ENCODE peak calls at places on chromosomes 2 and 18, in five cellular contexts. One of them, this sample, is unnamed.

GRCh38 chr2:239383036-239383795 is 17.6 kb downstream of the HDAC4 start:
- DNase-seq in sigmoid colon: peak; percentile 48
- DNase-seq in ovary: no peak
- DNase-seq in stomach: no peak
- DNase-seq in GM12878: no peak
- DNase-seq in this sample: no peak

GRCh38 chr2:111900859-111901258 is 2.5 kb downstream of the MERTK start:
- DNase-seq in sigmoid colon: no peak
- DNase-seq in ovary: no peak
- DNase-seq in stomach: peak; percentile 36
- DNase-seq in GM12878: no peak
- DNase-seq in this sample: no peak

GRCh38 chr18:6482198-6482977 is 67.7 kb upstream of the L3MBTL4 start:
- DNase-seq in sigmoid colon: peak; percentile 84
- DNase-seq in ovary: peak; percentile 88
- DNase-seq in stomach: peak; percentile 60
- DNase-seq in GM12878: no peak
- DNase-seq in this sample: peak; percentile 45

GRCh38 chr18:31819106-31819924 is 58.6 kb upstream of the SLC25A52 start:
- DNase-seq in sigmoid colon: no peak
- DNase-seq in ovary: no peak
- DNase-seq in stomach: no peak
- DNase-seq in GM12878: no peak
- DNase-seq in this sample: no peak

GRCh38 chr2:81324046-81324445 is 1019.5 kb upstream of the LRRTM1 start:
- DNase-seq in sigmoid colon: no peak
- DNase-seq in ovary: no peak
- DNase-seq in stomach: no peak
- DNase-seq in GM12878: no peak
- DNase-seq in this sample: no peak

GRCh38 chr2:164810843-164811242 is 30.8 kb downstream of the COBLL1 start:
- DNase-seq in sigmoid colon: no peak
- DNase-seq in ovary: no peak
- DNase-seq in stomach: no peak
- DNase-seq in GM12878: no peak
- DNase-seq in this sample: no peak

GRCh38 chr18:78407456-78407823 is 572.2 kb upstream of the SALL3 start:
- DNase-seq in sigmoid colon: no peak
- DNase-seq in ovary: no peak
- DNase-seq in stomach: peak; percentile 78
- DNase-seq in GM12878: no peak
- DNase-seq in this sample: no peak

GRCh38 chr18:79927597-79928562 is 23.6 kb downstream of the SLC66A2 start:
- DNase-seq in sigmoid colon: peak; percentile 34
- DNase-seq in ovary: no peak
- DNase-seq in stomach: peak; percentile 16
- DNase-seq in GM12878: no peak
- DNase-seq in this sample: no peak

GRCh38 chr2:156156580-156156979 is 175.9 kb downstream of the NR4A2 start:
- DNase-seq in sigmoid colon: no peak
- DNase-seq in ovary: no peak
- DNase-seq in stomach: no peak
- DNase-seq in GM12878: no peak
- DNase-seq in this sample: no peak

GRCh38 chr18:22052405-22053105 is 116.8 kb upstream of the GATA6 start:
- DNase-seq in sigmoid colon: no peak
- DNase-seq in ovary: no peak
- DNase-seq in stomach: no peak
- DNase-seq in GM12878: no peak
- DNase-seq in this sample: no peak

GRCh38 chr18:54127759-54128378 is 96.6 kb downstream of the MBD2 start:
- DNase-seq in sigmoid colon: no peak
- DNase-seq in ovary: no peak
- DNase-seq in stomach: no peak
- DNase-seq in GM12878: no peak
- DNase-seq in this sample: no peak

GRCh38 chr2:68789603-68790002 is 55.0 kb downstream of the ARHGAP25 start:
- DNase-seq in sigmoid colon: no peak
- DNase-seq in ovary: no peak
- DNase-seq in stomach: no peak
- DNase-seq in GM12878: peak; percentile 97
- DNase-seq in this sample: no peak

GRCh38 chr2:130837175-130837810 is 579 bp downstream of the ARHGEF4 start:
- DNase-seq in sigmoid colon: no peak
- DNase-seq in ovary: no peak
- DNase-seq in stomach: no peak
- DNase-seq in GM12878: no peak
- DNase-seq in this sample: no peak
- H3K4me3 ChIP-seq in sigmoid colon: peak overlapping the region; percentile 35
- H3K4me3 ChIP-seq in ovary: no peak overlapping the region
- H3K4me3 ChIP-seq in stomach: peak overlapping the region; percentile 49
- H3K4me3 ChIP-seq in GM12878: no peak overlapping the region
- H3K4me3 ChIP-seq in this sample: peak overlapping the region; percentile 29

GRCh38 chr18:58049000-58049688 is 5.1 kb downstream of the NEDD4L start:
- DNase-seq in sigmoid colon: no peak
- DNase-seq in ovary: no peak
- DNase-seq in stomach: no peak
- DNase-seq in GM12878: no peak
- DNase-seq in this sample: no peak
- TF ChIP-seq EP300 in sigmoid colon: no peak
- TF ChIP-seq EP300 in ovary: no peak
- TF ChIP-seq EP300 in stomach: no peak
- TF ChIP-seq EP300 in GM12878: no peak
- TF ChIP-seq EP300 in this sample: no peak

DNA sequence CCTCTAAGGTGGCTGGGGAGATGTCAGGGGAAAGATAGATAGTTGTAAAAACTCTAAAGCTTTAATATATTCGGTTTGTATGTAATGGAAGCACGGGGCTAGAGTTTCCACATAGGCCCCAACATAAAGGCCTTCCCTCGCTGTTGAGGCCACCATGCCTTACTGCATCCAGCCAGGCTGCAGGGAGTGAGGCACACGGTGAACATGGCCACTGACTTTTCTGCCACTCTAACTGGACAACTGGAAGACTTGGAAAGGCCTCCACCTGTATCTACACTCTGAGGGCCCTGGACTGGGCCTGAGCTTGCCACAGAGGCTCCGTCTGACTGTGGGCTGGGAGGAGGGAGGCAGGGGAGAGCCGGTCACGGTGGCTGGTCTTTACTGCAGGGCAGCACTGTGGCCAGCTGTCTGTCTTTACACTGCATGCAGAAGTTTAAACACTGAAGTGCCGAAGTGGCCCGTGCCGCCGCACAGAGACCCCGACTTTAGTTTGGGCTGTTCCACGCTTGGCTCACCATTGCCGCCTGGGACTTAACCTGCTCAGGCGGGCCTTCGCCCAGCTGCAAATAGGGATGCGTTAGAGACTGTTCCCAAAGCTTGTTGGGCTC is 66.7 kb downstream of the EMILIN2 start:
- DNase-seq in sigmoid colon: peak; percentile 21
- DNase-seq in ovary: peak; percentile 45
- DNase-seq in stomach: no peak
- DNase-seq in GM12878: no peak
- DNase-seq in this sample: no peak
- H3K36me3 ChIP-seq in sigmoid colon: peaks cover 8% of the 10 kb centered on the region
- H3K36me3 ChIP-seq in ovary: no peaks in the 10 kb centered on the region
- H3K36me3 ChIP-seq in stomach: peaks cover 16% of the 10 kb centered on the region
- H3K36me3 ChIP-seq in GM12878: peaks cover 9% of the 10 kb centered on the region
- H3K36me3 ChIP-seq in this sample: peaks cover 66% of the 10 kb centered on the region

GRCh38 chr2:208502288-208502687 is 95.7 kb downstream of the PTH2R start:
- DNase-seq in sigmoid colon: no peak
- DNase-seq in ovary: no peak
- DNase-seq in stomach: no peak
- DNase-seq in GM12878: no peak
- DNase-seq in this sample: no peak

GRCh38 chr2:208496129-208496528 is 89.5 kb downstream of the PTH2R start:
- DNase-seq in sigmoid colon: no peak
- DNase-seq in ovary: no peak
- DNase-seq in stomach: no peak
- DNase-seq in GM12878: no peak
- DNase-seq in this sample: no peak

GRCh38 chr2:208501217-208501616 is 94.6 kb downstream of the PTH2R start:
- DNase-seq in sigmoid colon: no peak
- DNase-seq in ovary: no peak
- DNase-seq in stomach: no peak
- DNase-seq in GM12878: no peak
- DNase-seq in this sample: no peak
- H3K4me3 ChIP-seq in sigmoid colon: no peak overlapping the region
- H3K4me3 ChIP-seq in ovary: no peak overlapping the region
- H3K4me3 ChIP-seq in stomach: no peak overlapping the region
- H3K4me3 ChIP-seq in GM12878: no peak overlapping the region
- H3K4me3 ChIP-seq in this sample: no peak overlapping the region

DNA sequence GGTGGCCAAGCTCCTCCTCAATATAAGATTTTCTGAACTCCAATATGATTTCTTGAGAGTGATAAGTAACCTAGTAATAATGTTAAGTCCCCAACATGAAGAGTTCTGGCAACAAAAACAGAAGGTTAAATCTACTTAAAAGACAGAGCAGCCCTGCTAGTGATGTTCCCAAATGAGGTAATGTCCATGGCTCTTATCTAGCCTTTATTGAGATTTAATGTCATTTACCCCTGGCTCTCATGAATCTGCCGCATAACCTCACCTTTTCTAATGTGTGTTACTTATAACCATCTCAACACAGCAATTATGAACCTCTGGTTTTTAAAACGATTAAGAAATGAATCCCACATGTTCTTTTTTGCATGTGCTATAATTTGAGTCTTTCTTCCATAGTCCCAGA is 167.5 kb upstream of the ZFP36L2 start:
- DNase-seq in sigmoid colon: no peak
- DNase-seq in ovary: no peak
- DNase-seq in stomach: no peak
- DNase-seq in GM12878: no peak
- DNase-seq in this sample: no peak
- TF ChIP-seq EP300 in sigmoid colon: no peak
- TF ChIP-seq EP300 in ovary: no peak
- TF ChIP-seq EP300 in stomach: no peak
- TF ChIP-seq EP300 in GM12878: no peak
- TF ChIP-seq EP300 in this sample: no peak

GRCh38 chr2:9885036-9885684 is 41.9 kb downstream of the TAF1B start:
- DNase-seq in sigmoid colon: no peak
- DNase-seq in ovary: no peak
- DNase-seq in stomach: no peak
- DNase-seq in GM12878: no peak
- DNase-seq in this sample: no peak
- H3K36me3 ChIP-seq in sigmoid colon: no peaks in the 10 kb centered on the region
- H3K36me3 ChIP-seq in ovary: no peaks in the 10 kb centered on the region
- H3K36me3 ChIP-seq in stomach: peaks cover 8% of the 10 kb centered on the region
- H3K36me3 ChIP-seq in GM12878: no peaks in the 10 kb centered on the region
- H3K36me3 ChIP-seq in this sample: peaks cover 66% of the 10 kb centered on the region

GRCh38 chr2:174878537-174879147 is 114.4 kb upstream of the CHRNA1 start:
- DNase-seq in sigmoid colon: no peak
- DNase-seq in ovary: no peak
- DNase-seq in stomach: no peak
- DNase-seq in GM12878: no peak
- DNase-seq in this sample: peak; percentile 43
- H3K4me3 ChIP-seq in sigmoid colon: peak overlapping the region; percentile 42
- H3K4me3 ChIP-seq in ovary: peak overlapping the region; percentile 30
- H3K4me3 ChIP-seq in stomach: peak overlapping the region; percentile 28
- H3K4me3 ChIP-seq in GM12878: no peak overlapping the region
- H3K4me3 ChIP-seq in this sample: peak overlapping the region; percentile 26

GRCh38 chr2:226625951-226626350 is 173.7 kb downstream of the IRS1 start:
- DNase-seq in sigmoid colon: no peak
- DNase-seq in ovary: no peak
- DNase-seq in stomach: no peak
- DNase-seq in GM12878: no peak
- DNase-seq in this sample: no peak

GRCh38 chr2:226622484-226622883 is 177.1 kb downstream of the IRS1 start:
- DNase-seq in sigmoid colon: no peak
- DNase-seq in ovary: no peak
- DNase-seq in stomach: no peak
- DNase-seq in GM12878: no peak
- DNase-seq in this sample: no peak

GRCh38 chr2:226620176-226620575 is 179.4 kb downstream of the IRS1 start:
- DNase-seq in sigmoid colon: no peak
- DNase-seq in ovary: no peak
- DNase-seq in stomach: no peak
- DNase-seq in GM12878: no peak
- DNase-seq in this sample: no peak

GRCh38 chr2:226619707-226620106 is 179.9 kb downstream of the IRS1 start:
- DNase-seq in sigmoid colon: no peak
- DNase-seq in ovary: no peak
- DNase-seq in stomach: no peak
- DNase-seq in GM12878: no peak
- DNase-seq in this sample: no peak

GRCh38 chr2:226623587-226624368 is 175.8 kb downstream of the IRS1 start:
- DNase-seq in sigmoid colon: no peak
- DNase-seq in ovary: no peak
- DNase-seq in stomach: no peak
- DNase-seq in GM12878: no peak
- DNase-seq in this sample: no peak
- TF ChIP-seq EP300 in sigmoid colon: no peak
- TF ChIP-seq EP300 in ovary: no peak
- TF ChIP-seq EP300 in stomach: no peak
- TF ChIP-seq EP300 in GM12878: no peak
- TF ChIP-seq EP300 in this sample: no peak

DNA sequence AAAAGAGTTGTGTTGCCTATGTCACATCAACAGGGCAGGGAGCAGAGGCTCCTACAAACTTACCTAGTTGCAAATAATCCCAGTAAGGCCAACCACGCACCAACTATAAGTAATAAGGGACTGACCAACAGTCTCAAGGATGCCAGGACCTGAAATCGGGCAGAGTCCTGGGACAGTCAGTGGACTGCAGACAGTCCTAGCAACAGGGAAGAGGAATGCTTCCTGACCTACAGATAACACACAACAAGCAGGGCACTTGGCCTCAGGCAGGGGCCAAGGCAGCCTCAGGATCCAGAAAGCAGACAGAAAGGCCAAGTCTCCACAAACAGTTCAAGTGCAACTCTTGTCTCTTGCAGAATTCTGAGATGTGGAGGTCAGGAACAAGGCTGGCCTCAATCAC is 56.2 kb downstream of the GALNT14 start:
- DNase-seq in sigmoid colon: no peak
- DNase-seq in ovary: no peak
- DNase-seq in stomach: no peak
- DNase-seq in GM12878: no peak
- DNase-seq in this sample: no peak
- H3K36me3 ChIP-seq in sigmoid colon: no peaks in the 10 kb centered on the region
- H3K36me3 ChIP-seq in ovary: no peaks in the 10 kb centered on the region
- H3K36me3 ChIP-seq in stomach: no peaks in the 10 kb centered on the region
- H3K36me3 ChIP-seq in GM12878: no peaks in the 10 kb centered on the region
- H3K36me3 ChIP-seq in this sample: no peaks in the 10 kb centered on the region

This sample was measured in tibial nerve.